ENCODE peak calls at places on chromosome 19, in four cellular contexts. W, K, V and F are unnamed samples.

GRCh38 chr19:40613669-40614594 is 12.8 kb downstream of the LTBP4 start:
- DNase-seq in W (peak; percentile 95), K (peak; percentile 88), V (peak; percentile 91), F (peak; percentile 99)

GRCh38 chr19:14768001-14768400 is 10.4 kb downstream of the ADGRE2 start:
- DNase-seq in W (peak; percentile 55), K (no peak), V (no peak), F (peak; percentile 86)

GRCh38 chr19:31312629-31313244 is 36.5 kb downstream of the TSHZ3 start:
- DNase-seq in W (no peak), K (no peak), V (no peak), F (no peak)

GRCh38 chr19:43895727-43896126 is 39.4 kb downstream of the ZNF45 start:
- DNase-seq in W (no peak), K (no peak), V (no peak), F (no peak)

GRCh38 chr19:2043864-2044708 is 7.0 kb downstream of the MKNK2 start:
- DNase-seq in W (peak; percentile 70), K (peak; percentile 55), V (no peak), F (peak; percentile 87)

GRCh38 chr19:8481616-8482015 is 20.8 kb downstream of the PRAM1 start:
- DNase-seq in W (no peak), K (peak; percentile 26), V (no peak), F (no peak)

GRCh38 chr19:40279120-40279551 is 6.0 kb downstream of the AKT2 start:
- DNase-seq in W (peak; percentile 90), K (peak; percentile 89), V (peak; percentile 26), F (no peak)

GRCh38 chr19:16516381-16516780 is 20.2 kb downstream of the C19orf44 start:
- DNase-seq in W (no peak), K (no peak), V (no peak), F (peak; percentile 85)

GRCh38 chr19:54422136-54422535 is 6.9 kb downstream of the TTYH1 start:
- DNase-seq in W (peak; percentile 63), K (no peak), V (no peak), F (peak; percentile 59)

GRCh38 chr19:55931936-55932386 is at the start of gene NLRP13:
- DNase-seq in W (no peak), K (no peak), V (no peak), F (peak; percentile 15)

GRCh38 chr19:27774337-27774736 is 1438.6 kb downstream of the UQCRFS1 start:
- DNase-seq in W (no peak), K (no peak), V (no peak), F (no peak)

GRCh38 chr19:44969437-44969836 is 14.3 kb downstream of the CLPTM1 start:
- DNase-seq in W (no peak), K (no peak), V (no peak), F (no peak)

GRCh38 chr19:10766681-10767201 is 48.9 kb downstream of the DNM2 start:
- DNase-seq in W (peak; percentile 81), K (peak; percentile 61), V (no peak), F (peak; percentile 83)

GRCh38 chr19:52566588-52566987 is 3.5 kb upstream of the ZNF701 start:
- DNase-seq in W (no peak), K (no peak), V (no peak), F (no peak)

GRCh38 chr19:11580665-11581418 is 3.4 kb upstream of the ACP5 start:
- DNase-seq in W (no peak), K (no peak), V (no peak), F (peak; percentile 87)

GRCh38 chr19:7869910-7870511 is 4.2 kb downstream of the PRR36 start:
- DNase-seq in W (peak; percentile 88), K (peak; percentile 87), V (peak; percentile 63), F (peak; percentile 84)

GRCh38 chr19:45591004-45591637 is 6.5 kb upstream of the OPA3 start:
- DNase-seq in W (peak; percentile 81), K (no peak), V (peak; percentile 73), F (no peak)

GRCh38 chr19:45769821-45770191 is 754 bp upstream of the SIX5 start:
- DNase-seq in W (peak; percentile 89), K (peak; percentile 81), V (peak; percentile 65), F (no peak)

GRCh38 chr19:1102407-1103106 is 1.2 kb upstream of the GPX4 start:
- DNase-seq in W (no peak), K (peak; percentile 66), V (peak; percentile 64), F (peak; percentile 97)

GRCh38 chr19:1471514-1472107 is 7.4 kb downstream of the C19orf25 start:
- DNase-seq in W (peak; percentile 72), K (no peak), V (no peak), F (peak; percentile 96)

GRCh38 chr19:55197531-55197930 is 11.8 kb downstream of the PTPRH start:
- DNase-seq in W (no peak), K (no peak), V (no peak), F (peak; percentile 77)

GRCh38 chr19:35123573-35123972 is 8.0 kb downstream of the FXYD3 start:
- DNase-seq in W (peak; percentile 82), K (no peak), V (peak; percentile 71), F (peak; percentile 92)

GRCh38 chr19:35755550-35756371 is 1.1 kb downstream of the HSPB6 start:
- DNase-seq in W (peak; percentile 95), K (peak; percentile 95), V (peak; percentile 79), F (peak; percentile 91)

GRCh38 chr19:31332096-31332495 is 17.1 kb downstream of the TSHZ3 start:
- DNase-seq in W (no peak), K (no peak), V (no peak), F (no peak)

GRCh38 chr19:52691737-52692136 is 43.1 kb downstream of the ZNF611 start:
- DNase-seq in W (no peak), K (no peak), V (no peak), F (no peak)

GRCh38 chr19:19207637-19208582 is 3.8 kb upstream of the NCAN start:
- DNase-seq in W (no peak), K (no peak), V (no peak), F (peak; percentile 57)

GRCh38 chr19:45404557-45405434 is at the start of gene PPP1R13L:
- DNase-seq in W (peak; percentile 95), K (peak; percentile 74), V (peak; percentile 94), F (peak; percentile 68)

GRCh38 chr19:31292639-31293185 is 56.5 kb downstream of the TSHZ3 start:
- DNase-seq in W (no peak), K (no peak), V (no peak), F (no peak)

GRCh38 chr19:44548736-44549135 is 19.3 kb upstream of the CEACAM20 start:
- DNase-seq in W (no peak), K (no peak), V (no peak), F (peak; percentile 73)

GRCh38 chr19:44689290-44690130 is 9.4 kb upstream of the CEACAM16 start:
- DNase-seq in W (peak; percentile 92), K (peak; percentile 85), V (peak; percentile 85), F (peak; percentile 88)

GRCh38 chr19:51124216-51124615 is 490 bp upstream of the SIGLEC9 start:
- DNase-seq in W (no peak), K (peak; percentile 37), V (no peak), F (no peak)

DNA sequence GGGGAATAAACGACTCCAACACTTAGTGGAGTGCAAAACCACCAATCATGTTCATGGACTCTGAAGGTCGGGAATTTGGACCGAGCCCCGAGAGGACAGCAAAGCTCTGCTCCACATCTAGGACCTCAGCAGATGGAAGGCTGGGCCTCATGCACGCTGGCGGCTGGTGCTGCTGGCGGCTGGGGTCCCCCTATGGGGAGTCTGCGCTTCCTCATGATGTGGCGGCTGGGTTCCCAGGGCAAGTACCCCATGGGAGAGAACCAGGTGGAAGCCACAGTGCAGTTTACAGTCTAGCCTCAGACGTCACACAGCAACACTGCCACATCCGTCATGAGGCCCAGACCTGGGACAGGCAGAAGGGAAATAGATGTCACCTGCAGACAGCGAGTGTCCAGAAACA is 13.2 kb downstream of the PEPD start:
- DNase-seq in W (no peak), K (no peak), V (no peak), F (peak; percentile 53)
- H3K4me1 ChIP-seq in W (peaks cover 10% of the 10 kb centered on the region), K (no peaks in the 10 kb centered on the region), V (no peaks in the 10 kb centered on the region), F (no peaks in the 10 kb centered on the region)

DNA sequence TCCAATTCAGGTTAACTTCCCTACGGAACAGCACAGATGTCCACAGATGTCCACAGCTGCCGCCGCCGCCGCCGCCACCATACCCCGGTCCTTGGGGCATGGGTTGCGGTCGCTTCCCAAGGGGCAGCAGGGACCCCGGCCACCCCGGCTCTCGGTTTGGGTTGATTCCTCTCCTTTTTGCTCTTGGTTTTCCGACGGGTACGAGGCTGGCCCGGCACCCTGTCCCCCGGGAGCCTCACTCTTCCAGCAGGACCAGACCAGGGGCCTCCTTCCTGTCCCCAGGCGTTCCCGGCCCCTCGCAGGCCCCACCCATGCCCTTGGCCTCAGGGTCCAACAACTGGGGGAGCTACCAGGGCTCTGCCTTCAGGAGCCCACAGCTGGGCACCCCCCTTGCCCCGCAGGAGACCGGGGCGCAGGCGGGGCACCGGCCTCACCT is 28.0 kb downstream of the ZBTB7A start:
- DNase-seq in W (no peak), K (no peak), V (no peak), F (no peak)
- H3K4me1 ChIP-seq in W (peaks cover 4% of the 10 kb centered on the region), K (peaks cover 7% of the 10 kb centered on the region), V (peaks cover 6% of the 10 kb centered on the region), F (no peaks in the 10 kb centered on the region)

GRCh38 chr19:6794817-6795431 is 22.4 kb downstream of the VAV1 start:
- DNase-seq in W (no peak), K (no peak), V (no peak), F (no peak)

GRCh38 chr19:6796278-6796677 is 23.8 kb downstream of the VAV1 start:
- DNase-seq in W (no peak), K (no peak), V (no peak), F (no peak)

GRCh38 chr19:6793411-6793810 is 20.9 kb downstream of the VAV1 start:
- DNase-seq in W (no peak), K (no peak), V (no peak), F (no peak)

GRCh38 chr19:6791237-6791636 is 18.7 kb downstream of the VAV1 start:
- DNase-seq in W (no peak), K (no peak), V (no peak), F (no peak)

GRCh38 chr19:6793973-6794372 is 21.5 kb downstream of the VAV1 start:
- DNase-seq in W (no peak), K (no peak), V (no peak), F (no peak)
- H3K4me1 ChIP-seq in W (no peaks in the 10 kb centered on the region), K (no peaks in the 10 kb centered on the region), V (no peaks in the 10 kb centered on the region), F (no peaks in the 10 kb centered on the region)

GRCh38 chr19:41734585-41734984 is 20.7 kb upstream of the CEACAM6 start:
- DNase-seq in W (no peak), K (no peak), V (peak; percentile 87), F (no peak)
- H3K4me1 ChIP-seq in W (no peaks in the 10 kb centered on the region), K (no peaks in the 10 kb centered on the region), V (peaks cover 28% of the 10 kb centered on the region), F (no peaks in the 10 kb centered on the region)

DNA sequence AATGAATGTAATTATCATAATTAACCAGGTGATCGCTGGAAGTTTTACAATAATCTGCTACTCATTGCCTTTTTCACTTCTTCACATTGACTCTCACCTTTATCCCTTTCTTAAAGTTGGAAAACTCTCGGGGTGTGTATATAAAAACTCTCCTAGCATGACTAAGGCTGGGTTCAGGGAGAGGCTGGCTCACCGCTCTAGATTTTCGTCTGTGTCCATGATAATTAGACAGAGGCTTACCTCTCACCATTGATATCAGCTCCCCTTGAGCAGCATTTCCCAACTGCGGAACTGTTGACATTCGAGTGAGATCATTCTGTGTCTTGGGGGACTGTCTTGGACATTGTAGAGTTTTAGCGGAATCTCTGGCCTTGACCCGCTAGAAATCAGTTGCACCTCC is 39.4 kb downstream of the NFIX start:
- DNase-seq in W (no peak), K (no peak), V (no peak), F (no peak)
- H3K4me1 ChIP-seq in W (peaks cover 22% of the 10 kb centered on the region), K (peaks cover 53% of the 10 kb centered on the region), V (peaks cover 85% of the 10 kb centered on the region), F (peaks cover 76% of the 10 kb centered on the region)